ENCODE peak calls at places on chromosomes 4 and X, in nine cellular contexts. K is stromal cell of bone marrow; P is activated CD8-positive, alpha-beta memory T cell treated with anti-CD3 and anti-CD28 coated beads for 48 hours; C is activated CD4-positive, alpha-beta T cell treated with anti-CD3 and anti-CD28 coated beads, Interleukin-2, amount 10 ng/mL, durations not matched to agents 7 days and 5 days; S is GF-D8; R is heart left ventricle; Y is HuH-7; O is KG1; V is fibroblast of mammary gland. G is an unnamed sample.

GRCh38 chrX:150933945-150934350 is 35.5 kb upstream of the CD99L2 start:
- DNase-seq in V (no peak), P (no peak), C (no peak), R (no peak), O (no peak), Y (no peak), K (no peak), S (no peak), G (peak)

GRCh38 chr4:1715002-1715761 is 3.1 kb upstream of the SLBP start:
- DNase-seq in S (peak), R (no peak), P (no peak), O (no peak), V (peak), K (no peak), Y (no peak), C (no peak), G (no peak)

GRCh38 chr4:7202391-7202790 is 10.1 kb downstream of the SORCS2 start:
- DNase-seq in K (no peak), Y (no peak), V (peak), P (no peak), O (no peak), S (no peak), R (no peak), C (no peak), G (peak)

GRCh38 chr4:180105362-180105761 is 2137.8 kb upstream of the TENM3 start:
- DNase-seq in V (no peak), Y (no peak), O (no peak), R (no peak), C (no peak), P (no peak), S (no peak), K (no peak), G (no peak)

GRCh38 chrX:30689116-30689515 is 35.9 kb downstream of the GK start:
- DNase-seq in Y (no peak), K (no peak), C (no peak), S (no peak), O (no peak), R (no peak), P (no peak), V (no peak), G (no peak)

GRCh38 chr4:8201341-8201781 is 2.3 kb downstream of the SH3TC1 start:
- DNase-seq in R (no peak), V (no peak), Y (no peak), C (peak), O (no peak), K (no peak), S (peak), P (peak), G (no peak)

GRCh38 chr4:104451573-104451972 is 43.1 kb downstream of the CXXC4 start:
- DNase-seq in O (no peak), Y (peak), P (no peak), K (no peak), V (peak), C (no peak), S (no peak), R (no peak), G (no peak)

GRCh38 chr4:84499065-84499982 is at the start of gene NKX6-1:
- DNase-seq in P (no peak), Y (peak), V (peak), K (peak), R (peak), O (no peak), S (no peak), C (no peak), G (peak)

GRCh38 chrX:148681605-148682004 is 181.2 kb downstream of the AFF2 start:
- DNase-seq in R (no peak), O (no peak), V (no peak), K (no peak), C (no peak), P (no peak), S (no peak), Y (no peak), G (peak)

GRCh38 chr4:22720091-22720490 is 27.4 kb downstream of the GBA3 start:
- DNase-seq in Y (no peak), O (no peak), K (no peak), V (no peak), S (no peak), R (no peak), C (no peak), P (no peak), G (peak)

GRCh38 chr4:77852892-77853495 is 9.6 kb upstream of the MRPL1 start:
- DNase-seq in P (peak), R (no peak), Y (no peak), K (no peak), O (peak), V (no peak), C (peak), S (no peak), G (no peak)

GRCh38 chrX:74434336-74434735 is 13.0 kb downstream of the SLC16A2 start:
- DNase-seq in V (no peak), R (no peak), O (no peak), K (no peak), P (no peak), S (no peak), C (no peak), Y (no peak), G (no peak)

GRCh38 chrX:139202742-139203410 is 327.7 kb upstream of the F9 start:
- DNase-seq in O (no peak), Y (no peak), K (no peak), P (no peak), V (no peak), C (no peak), R (no peak), S (no peak), G (no peak)

G was measured in choroid plexus epithelial cell.